ENCODE peak calls at places on chromosomes 2 and 18, in five cellular contexts. One of them, this sample, is unnamed.

GRCh38 chr2:54308782-54309181 is 52.8 kb upstream of the TSPYL6 start:
- DNase-seq in right lobe of liver: no peak
- DNase-seq in stomach: no peak
- DNase-seq in A549: no peak
- DNase-seq in prostate gland: no peak
- DNase-seq in this sample: no peak

GRCh38 chr18:34159691-34160185 is 65.0 kb downstream of the NOL4 start:
- DNase-seq in right lobe of liver: no peak
- DNase-seq in stomach: no peak
- DNase-seq in prostate gland: no peak
- DNase-seq in A549: no peak
- DNase-seq in this sample: no peak

GRCh38 chr2:219060821-219061791 is at the start of gene IHH:
- DNase-seq in prostate gland: peak
- DNase-seq in A549: peak
- DNase-seq in stomach: peak
- DNase-seq in right lobe of liver: peak
- DNase-seq in this sample: no peak

GRCh38 chr2:172672999-172673726 is 62.5 kb upstream of the RAPGEF4 start:
- DNase-seq in A549: peak
- DNase-seq in prostate gland: no peak
- DNase-seq in right lobe of liver: peak
- DNase-seq in stomach: peak
- DNase-seq in this sample: no peak

GRCh38 chr2:178157574-178157973 is 36.7 kb upstream of the OSBPL6 start:
- DNase-seq in right lobe of liver: no peak
- DNase-seq in prostate gland: no peak
- DNase-seq in A549: no peak
- DNase-seq in stomach: no peak
- DNase-seq in this sample: no peak

GRCh38 chr2:62382757-62383156 is 123.2 kb downstream of the TMEM17 start:
- DNase-seq in right lobe of liver: no peak
- DNase-seq in A549: no peak
- DNase-seq in stomach: no peak
- DNase-seq in prostate gland: no peak
- DNase-seq in this sample: no peak

GRCh38 chr2:196206804-196207203 is 35.4 kb upstream of the STK17B start:
- DNase-seq in stomach: no peak
- DNase-seq in right lobe of liver: no peak
- DNase-seq in A549: no peak
- DNase-seq in prostate gland: peak
- DNase-seq in this sample: peak

GRCh38 chr2:70111752-70112591 is 24.7 kb downstream of the PCBP1 start:
- DNase-seq in A549: no peak
- DNase-seq in right lobe of liver: no peak
- DNase-seq in prostate gland: no peak
- DNase-seq in stomach: no peak
- DNase-seq in this sample: no peak

GRCh38 chr18:59628995-59629394 is 68.2 kb downstream of the CCBE1 start:
- DNase-seq in stomach: no peak
- DNase-seq in right lobe of liver: no peak
- DNase-seq in prostate gland: no peak
- DNase-seq in A549: no peak
- DNase-seq in this sample: no peak

GRCh38 chr2:236240228-236240990 is 23.8 kb downstream of the ASB18 start:
- DNase-seq in stomach: no peak
- DNase-seq in right lobe of liver: no peak
- DNase-seq in A549: no peak
- DNase-seq in prostate gland: no peak
- DNase-seq in this sample: no peak

GRCh38 chr2:221429741-221430491 is 142.2 kb downstream of the EPHA4 start:
- DNase-seq in prostate gland: peak
- DNase-seq in stomach: peak
- DNase-seq in right lobe of liver: no peak
- DNase-seq in A549: no peak
- DNase-seq in this sample: no peak

GRCh38 chr2:170986566-170987258 is 57.7 kb downstream of the GORASP2 start:
- DNase-seq in stomach: no peak
- DNase-seq in prostate gland: no peak
- DNase-seq in A549: no peak
- DNase-seq in right lobe of liver: no peak
- DNase-seq in this sample: no peak

GRCh38 chr18:57715671-57716070 is 87.4 kb downstream of the ATP8B1 start:
- DNase-seq in stomach: no peak
- DNase-seq in A549: no peak
- DNase-seq in right lobe of liver: no peak
- DNase-seq in prostate gland: no peak
- DNase-seq in this sample: no peak

GRCh38 chr2:249538-250042 is 14.2 kb downstream of the SH3YL1 start:
- DNase-seq in prostate gland: no peak
- DNase-seq in stomach: no peak
- DNase-seq in right lobe of liver: no peak
- DNase-seq in A549: no peak
- DNase-seq in this sample: no peak

GRCh38 chr2:54624611-54625071 is 98.8 kb upstream of the EML6 start:
- DNase-seq in A549: no peak
- DNase-seq in prostate gland: peak
- DNase-seq in right lobe of liver: no peak
- DNase-seq in stomach: no peak
- DNase-seq in this sample: no peak

GRCh38 chr2:220072669-220073235 is 445.3 kb downstream of the SLC4A3 start:
- DNase-seq in stomach: no peak
- DNase-seq in A549: no peak
- DNase-seq in right lobe of liver: no peak
- DNase-seq in prostate gland: no peak
- DNase-seq in this sample: no peak

GRCh38 chr2:20620271-20620681 is 30.6 kb downstream of the HS1BP3 start:
- DNase-seq in right lobe of liver: no peak
- DNase-seq in A549: no peak
- DNase-seq in stomach: peak
- DNase-seq in prostate gland: no peak
- DNase-seq in this sample: no peak

GRCh38 chr18:22731398-22731797 is 201.7 kb upstream of the RBBP8 start:
- DNase-seq in stomach: no peak
- DNase-seq in prostate gland: no peak
- DNase-seq in A549: no peak
- DNase-seq in right lobe of liver: no peak
- DNase-seq in this sample: no peak

GRCh38 chr2:180707867-180708205 is 272.6 kb upstream of the UBE2E3 start:
- DNase-seq in right lobe of liver: no peak
- DNase-seq in A549: peak
- DNase-seq in prostate gland: no peak
- DNase-seq in stomach: no peak
- DNase-seq in this sample: no peak

GRCh38 chr2:42464631-42465030 is 29.2 kb downstream of the KCNG3 start:
- DNase-seq in stomach: no peak
- DNase-seq in prostate gland: no peak
- DNase-seq in A549: no peak
- DNase-seq in right lobe of liver: no peak
- DNase-seq in this sample: no peak

GRCh38 chr2:190149942-190150341 is 87.4 kb upstream of the MSTN start:
- DNase-seq in prostate gland: no peak
- DNase-seq in A549: no peak
- DNase-seq in stomach: no peak
- DNase-seq in right lobe of liver: no peak
- DNase-seq in this sample: no peak

GRCh38 chr18:55763298-55763697 is 175.3 kb upstream of the TCF4 start:
- DNase-seq in prostate gland: no peak
- DNase-seq in stomach: no peak
- DNase-seq in right lobe of liver: no peak
- DNase-seq in A549: peak
- DNase-seq in this sample: no peak

GRCh38 chr2:36478332-36478738 is 119.6 kb downstream of the FEZ2 start:
- DNase-seq in right lobe of liver: no peak
- DNase-seq in prostate gland: no peak
- DNase-seq in stomach: no peak
- DNase-seq in A549: peak
- DNase-seq in this sample: no peak

GRCh38 chr2:188952901-188953300 is 21.3 kb upstream of the COL3A1 start:
- DNase-seq in prostate gland: no peak
- DNase-seq in A549: no peak
- DNase-seq in right lobe of liver: no peak
- DNase-seq in stomach: no peak
- DNase-seq in this sample: no peak

GRCh38 chr2:165634855-165635254 is 159.2 kb downstream of the GALNT3 start:
- DNase-seq in stomach: peak
- DNase-seq in prostate gland: no peak
- DNase-seq in A549: no peak
- DNase-seq in right lobe of liver: no peak
- DNase-seq in this sample: no peak

GRCh38 chr18:26806224-26806623 is 59.3 kb downstream of the AQP4 start:
- DNase-seq in prostate gland: no peak
- DNase-seq in A549: peak
- DNase-seq in right lobe of liver: no peak
- DNase-seq in stomach: no peak
- DNase-seq in this sample: no peak
- H3K4me3 ChIP-seq in prostate gland: no peak
- H3K4me3 ChIP-seq in A549: no peak
- H3K4me3 ChIP-seq in right lobe of liver: no peak
- H3K4me3 ChIP-seq in stomach: no peak
- H3K4me3 ChIP-seq in this sample: no peak

GRCh38 chr18:28114472-28114871 is 62.5 kb downstream of the CDH2 start:
- DNase-seq in A549: peak
- DNase-seq in stomach: no peak
- DNase-seq in right lobe of liver: no peak
- DNase-seq in prostate gland: no peak
- DNase-seq in this sample: no peak

GRCh38 chr18:28113271-28114023 is 63.5 kb downstream of the CDH2 start:
- DNase-seq in A549: no peak
- DNase-seq in stomach: no peak
- DNase-seq in right lobe of liver: no peak
- DNase-seq in prostate gland: no peak
- DNase-seq in this sample: no peak

GRCh38 chr18:28120811-28121210 is 56.1 kb downstream of the CDH2 start:
- DNase-seq in A549: no peak
- DNase-seq in prostate gland: no peak
- DNase-seq in stomach: no peak
- DNase-seq in right lobe of liver: no peak
- DNase-seq in this sample: no peak

GRCh38 chr18:28115149-28115550 is 61.8 kb downstream of the CDH2 start:
- DNase-seq in A549: peak
- DNase-seq in prostate gland: no peak
- DNase-seq in stomach: no peak
- DNase-seq in right lobe of liver: no peak
- DNase-seq in this sample: no peak

GRCh38 chr18:28116461-28116860 is 60.5 kb downstream of the CDH2 start:
- DNase-seq in stomach: no peak
- DNase-seq in prostate gland: no peak
- DNase-seq in right lobe of liver: no peak
- DNase-seq in A549: no peak
- DNase-seq in this sample: no peak
- H3K27ac ChIP-seq in stomach: no peak
- H3K27ac ChIP-seq in prostate gland: no peak
- H3K27ac ChIP-seq in right lobe of liver: no peak
- H3K27ac ChIP-seq in A549: peak
- H3K27ac ChIP-seq in this sample: no peak

GRCh38 chr2:24482972-24483300 is 8.1 kb upstream of the NCOA1 start:
- DNase-seq in A549: no peak
- DNase-seq in stomach: no peak
- DNase-seq in right lobe of liver: no peak
- DNase-seq in prostate gland: no peak
- DNase-seq in this sample: no peak

GRCh38 chr2:24480245-24480644 is 10.8 kb upstream of the NCOA1 start:
- DNase-seq in A549: no peak
- DNase-seq in stomach: no peak
- DNase-seq in prostate gland: no peak
- DNase-seq in right lobe of liver: no peak
- DNase-seq in this sample: no peak

GRCh38 chr2:24478243-24478642 is 12.8 kb upstream of the NCOA1 start:
- DNase-seq in right lobe of liver: no peak
- DNase-seq in prostate gland: no peak
- DNase-seq in stomach: no peak
- DNase-seq in A549: no peak
- DNase-seq in this sample: no peak

GRCh38 chr2:24485191-24485590 is 5.9 kb upstream of the NCOA1 start:
- DNase-seq in stomach: no peak
- DNase-seq in A549: no peak
- DNase-seq in prostate gland: no peak
- DNase-seq in right lobe of liver: no peak
- DNase-seq in this sample: no peak

GRCh38 chr2:24482256-24482971 is 8.6 kb upstream of the NCOA1 start:
- DNase-seq in right lobe of liver: no peak
- DNase-seq in stomach: peak
- DNase-seq in prostate gland: no peak
- DNase-seq in A549: peak
- DNase-seq in this sample: no peak
- TF ChIP-seq POLR2A in right lobe of liver: no peak
- TF ChIP-seq POLR2A in stomach: no peak
- TF ChIP-seq POLR2A in prostate gland: no peak
- TF ChIP-seq POLR2A in A549: no peak
- TF ChIP-seq POLR2A in this sample: no peak

GRCh38 chr2:199468561-199469513 is 11.1 kb upstream of the SATB2 start:
- DNase-seq in prostate gland: no peak
- DNase-seq in right lobe of liver: no peak
- DNase-seq in A549: no peak
- DNase-seq in stomach: no peak
- DNase-seq in this sample: no peak

GRCh38 chr2:199469514-199470360 is 12.0 kb upstream of the SATB2 start:
- DNase-seq in prostate gland: no peak
- DNase-seq in A549: no peak
- DNase-seq in stomach: no peak
- DNase-seq in right lobe of liver: no peak
- DNase-seq in this sample: no peak

GRCh38 chr2:199471443-199472057 is 13.8 kb upstream of the SATB2 start:
- DNase-seq in A549: peak
- DNase-seq in prostate gland: no peak
- DNase-seq in right lobe of liver: peak
- DNase-seq in stomach: peak
- DNase-seq in this sample: no peak

GRCh38 chr2:199470361-199470671 is 12.6 kb upstream of the SATB2 start:
- DNase-seq in A549: no peak
- DNase-seq in prostate gland: no peak
- DNase-seq in stomach: no peak
- DNase-seq in right lobe of liver: no peak
- DNase-seq in this sample: no peak

DNA sequence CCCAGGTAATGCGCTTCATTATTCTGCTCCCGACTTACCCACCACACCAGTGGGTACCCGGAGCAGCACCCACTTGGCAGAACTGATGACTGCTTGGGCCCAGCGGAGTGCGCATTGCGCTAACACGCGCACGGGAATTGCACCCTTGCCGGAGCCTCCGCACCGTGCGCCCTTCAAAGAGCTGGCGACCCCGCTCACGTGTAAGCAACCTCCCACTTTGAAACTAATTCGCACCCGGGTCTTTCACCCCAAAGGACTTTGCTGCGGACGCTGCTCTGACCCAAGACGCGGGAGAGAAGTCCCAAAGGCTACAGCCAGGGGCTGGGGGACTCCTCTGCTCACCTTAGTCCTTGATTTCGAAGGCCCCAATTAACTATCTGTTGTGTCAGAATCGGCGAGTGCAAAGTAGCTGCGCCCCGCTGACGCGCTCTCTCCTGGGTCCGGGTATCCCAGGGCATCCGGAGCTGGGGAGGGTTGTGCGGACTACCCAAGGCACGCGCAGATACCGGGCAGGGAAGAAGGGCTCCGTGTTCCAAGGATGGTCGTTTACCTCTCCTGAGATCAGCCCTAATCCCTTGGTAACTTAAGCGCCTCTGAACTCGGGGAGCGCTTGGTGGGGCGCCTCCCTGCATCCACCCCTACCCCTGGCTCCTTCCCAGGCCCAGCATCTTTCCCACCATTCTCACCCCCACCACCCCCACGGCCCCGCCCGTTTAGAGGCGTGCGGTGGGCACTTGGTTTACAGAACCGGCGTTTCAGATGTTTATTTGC is 13.1 kb upstream of the SATB2 start:
- DNase-seq in prostate gland: no peak
- DNase-seq in A549: no peak
- DNase-seq in right lobe of liver: no peak
- DNase-seq in stomach: no peak
- DNase-seq in this sample: no peak
- H3K4me3 ChIP-seq in prostate gland: peak
- H3K4me3 ChIP-seq in A549: peak
- H3K4me3 ChIP-seq in right lobe of liver: no peak
- H3K4me3 ChIP-seq in stomach: no peak
- H3K4me3 ChIP-seq in this sample: no peak